ENCODE peak calls at places on chromosome 15, in four cellular contexts. B is GM12878, D is K562, P is HCT116. A is an unnamed sample.
A peak's percentile ranks its signal among the peaks of the same experiment; 100 is the strongest.

GRCh38 chr15:40282144-40282869 is 557 bp downstream of the ANKRD63 start:
- DNase-seq in D (peak; percentile 80), B (no peak), P (no peak), A (no peak)

GRCh38 chr15:52078876-52079700 is 33.5 kb downstream of the BCL2L10 start:
- DNase-seq in B (no peak), D (peak; percentile 70), P (peak; percentile 54), A (no peak)

GRCh38 chr15:62594017-62594416 is 428.9 kb upstream of the C2CD4B start:
- DNase-seq in P (no peak), D (no peak), B (no peak), A (no peak)

GRCh38 chr15:58934521-58934920 is 1.0 kb upstream of the SLTM start:
- DNase-seq in D (no peak), P (peak; percentile 4), B (no peak), A (no peak)

GRCh38 chr15:22735781-22736180 is 50.7 kb upstream of the NIPA1 start:
- DNase-seq in B (no peak), P (no peak), D (no peak), A (no peak)

GRCh38 chr15:53506370-53506769 is 253.1 kb downstream of the WDR72 start:
- DNase-seq in D (no peak), P (no peak), B (no peak), A (no peak)

GRCh38 chr15:40010681-40011080 is 28.3 kb downstream of the SRP14 start:
- DNase-seq in B (no peak), P (no peak), D (no peak), A (no peak)

GRCh38 chr15:75420698-75421097 is 30.8 kb downstream of the SIN3A start:
- DNase-seq in D (no peak), P (no peak), B (no peak), A (no peak)

GRCh38 chr15:74835312-74835823 is 7.6 kb downstream of the ULK3 start:
- DNase-seq in B (no peak), P (peak; percentile 69), D (peak; percentile 87), A (no peak)

GRCh38 chr15:41934843-41935242 is 37.5 kb downstream of the EHD4 start:
- DNase-seq in P (no peak), B (no peak), D (no peak), A (no peak)

GRCh38 chr15:87369269-87369668 is 887.3 kb downstream of the NTRK3 start:
- DNase-seq in P (no peak), D (no peak), B (no peak), A (no peak)

GRCh38 chr15:66154581-66154980 is 99.0 kb downstream of the MEGF11 start:
- DNase-seq in D (no peak), B (no peak), P (no peak), A (no peak)

GRCh38 chr15:53586815-53587214 is 172.6 kb downstream of the WDR72 start:
- DNase-seq in P (peak; percentile 28), D (peak; percentile 17), B (no peak), A (no peak)

GRCh38 chr15:57506422-57506821 is 85.3 kb upstream of the MYZAP start:
- DNase-seq in B (no peak), P (no peak), D (peak; percentile 18), A (no peak)

GRCh38 chr15:78716651-78717050 is 75.6 kb upstream of the CHRNB4 start:
- DNase-seq in B (no peak), D (no peak), P (no peak), A (no peak)

DNA sequence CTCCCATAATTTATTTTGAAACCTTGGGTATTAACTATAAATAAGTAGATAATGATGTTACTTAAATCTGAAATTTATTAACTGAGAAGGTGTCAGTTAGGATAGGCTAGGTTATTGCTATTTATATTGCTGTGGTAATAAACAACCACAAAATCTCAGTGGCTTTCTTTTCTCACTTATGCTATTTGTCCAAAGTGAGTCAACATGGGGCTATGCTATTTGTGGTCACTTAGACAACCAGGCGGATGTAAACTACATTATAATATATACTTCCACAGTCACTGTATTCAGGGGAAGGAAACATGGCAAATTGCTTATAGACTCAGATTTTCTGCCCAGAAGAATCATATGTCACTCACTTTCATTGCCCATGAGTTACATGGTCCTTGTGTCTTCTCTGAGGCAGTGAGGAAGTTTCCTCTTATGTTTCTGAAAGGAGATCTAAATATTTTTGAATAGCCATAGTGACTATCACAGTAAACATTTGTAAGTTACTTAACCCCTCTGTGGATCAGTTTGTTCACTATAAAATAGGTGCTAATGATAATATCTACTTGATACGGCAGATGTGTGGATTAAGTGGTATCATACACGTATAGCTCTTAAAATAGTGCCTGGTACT is 19.8 kb downstream of the HMG20A start:
- DNase-seq in B (peak; percentile 48), D (no peak), P (no peak), A (no peak)
- TF ChIP-seq SIN3A in B (no peak), D (no peak), P (no peak), A (no peak)

GRCh38 chr15:98776607-98777281 is 128.4 kb downstream of the IGF1R start:
- DNase-seq in D (peak; percentile 31), B (peak; percentile 67), P (no peak), A (no peak)

GRCh38 chr15:98778960-98779359 is 130.6 kb downstream of the IGF1R start:
- DNase-seq in P (no peak), B (no peak), D (no peak), A (no peak)

GRCh38 chr15:98778263-98778959 is 130.1 kb downstream of the IGF1R start:
- DNase-seq in D (no peak), P (no peak), B (no peak), A (no peak)

GRCh38 chr15:98775498-98776230 is 127.3 kb downstream of the IGF1R start:
- DNase-seq in B (no peak), D (no peak), P (no peak), A (no peak)

GRCh38 chr15:98777426-98777825 is 129.1 kb downstream of the IGF1R start:
- DNase-seq in B (no peak), D (no peak), P (no peak), A (no peak)
- TF ChIP-seq SIN3A in B (no peak), D (no peak), P (no peak), A (no peak)

GRCh38 chr15:96372554-96372953 is 42.1 kb downstream of the NR2F2 start:
- DNase-seq in B (no peak), P (no peak), D (no peak), A (no peak)
- TF ChIP-seq SIN3A in B (no peak), P (no peak), D (no peak), A (no peak)

DNA sequence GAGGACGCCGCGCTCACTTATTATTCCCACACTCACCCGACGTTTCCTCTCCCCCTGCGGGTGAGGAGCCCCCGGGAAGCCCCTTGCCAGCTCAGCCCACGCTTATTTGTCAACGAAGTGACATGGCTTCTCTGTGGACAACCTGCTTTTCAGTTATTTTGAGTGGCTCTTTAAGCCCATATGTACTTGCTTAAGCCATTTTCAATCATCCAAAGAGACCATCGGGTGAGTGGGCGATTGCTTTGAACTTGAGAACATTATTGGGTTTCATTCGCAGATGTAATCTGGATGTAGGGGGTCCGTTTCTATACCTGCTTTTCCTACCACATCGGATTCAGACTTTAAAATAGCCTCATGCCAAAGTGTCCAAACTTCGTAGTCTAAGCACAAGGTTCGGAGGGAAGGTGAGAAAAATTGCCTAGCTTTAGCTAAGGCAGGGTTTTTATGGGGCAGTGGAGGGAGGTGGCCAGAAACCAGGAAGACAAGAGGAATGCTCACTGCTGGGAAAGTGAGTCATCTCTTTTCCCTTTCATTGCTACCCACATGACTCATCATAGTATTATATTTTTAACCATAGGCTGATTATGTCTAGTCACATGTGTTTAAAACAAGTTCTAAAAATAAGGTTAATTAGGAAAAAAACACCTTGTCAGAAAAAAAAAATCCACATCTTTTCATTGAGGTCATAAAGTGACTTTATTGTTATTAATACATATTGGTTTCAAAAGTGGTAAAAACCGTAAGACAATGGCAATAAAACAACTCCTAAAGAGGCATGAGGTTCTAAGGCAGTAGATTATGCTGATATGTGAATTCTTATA is 773.1 kb upstream of the NR2F2 start:
- DNase-seq in B (peak; percentile 12), D (peak; percentile 57), P (peak; percentile 83), A (peak; percentile 68)
- TF ChIP-seq SIN3A in B (no peak), D (no peak), P (peak; percentile 55), A (no peak)

DNA sequence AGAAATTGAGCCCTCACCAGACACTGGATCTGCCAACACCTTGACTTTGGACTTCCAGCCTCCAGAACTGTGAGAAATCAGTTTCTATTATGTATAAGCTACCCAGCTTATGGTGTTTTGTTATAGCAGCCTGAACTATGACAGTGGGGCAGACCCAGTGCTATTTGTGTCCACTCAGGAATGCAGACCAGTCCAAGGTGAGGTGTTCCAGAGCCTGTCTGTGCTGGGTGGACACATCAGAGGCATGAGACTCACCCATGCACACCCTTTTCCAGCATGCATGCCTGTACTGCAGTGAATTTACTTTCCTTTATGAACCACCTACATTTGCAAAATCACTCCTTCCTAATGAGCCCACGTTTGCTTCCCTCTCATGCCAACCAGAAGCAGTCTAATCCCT is 27.6 kb upstream of the DET1 start:
- DNase-seq in P (no peak), B (no peak), D (no peak), A (no peak)
- TF ChIP-seq SIN3A in P (no peak), B (no peak), D (no peak), A (no peak)

DNA sequence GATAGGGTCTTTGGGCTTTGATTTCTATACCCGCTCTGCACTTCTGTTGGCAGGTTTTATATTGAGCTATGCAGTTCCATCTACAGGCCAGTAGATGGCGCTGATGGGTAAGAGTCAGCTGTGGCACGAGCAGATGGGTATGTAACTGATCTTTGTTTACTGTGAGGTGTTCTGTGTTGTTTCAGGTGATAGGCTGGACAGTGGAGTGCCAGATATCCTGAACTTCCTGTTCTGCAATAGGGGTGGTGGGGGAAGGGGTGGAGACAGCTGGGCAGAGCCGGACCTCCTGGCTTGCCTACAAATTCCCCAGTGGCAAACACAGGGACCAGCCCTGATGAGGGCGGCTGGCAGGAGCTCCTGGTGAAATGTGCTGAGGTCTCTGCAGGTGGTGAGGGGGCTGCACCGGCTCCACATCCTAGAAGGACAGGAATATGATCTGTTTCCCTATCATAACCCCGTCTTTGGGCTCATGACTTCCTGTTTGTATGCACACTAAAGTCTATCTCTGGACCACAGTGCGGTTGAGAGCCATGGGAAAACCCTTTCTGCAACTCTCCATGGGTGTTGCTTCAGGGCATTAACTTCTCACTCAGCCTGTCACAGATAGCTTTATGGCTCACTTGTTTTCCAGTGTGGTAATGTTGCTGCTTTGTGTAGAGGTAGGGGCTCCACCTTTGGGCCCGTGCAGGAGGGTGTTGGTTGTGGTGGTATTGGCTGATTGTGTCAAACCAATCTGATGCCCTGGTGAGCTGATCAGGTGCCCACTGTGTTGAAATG is 13.4 kb upstream of the FAM98B start:
- DNase-seq in D (peak; percentile 74), B (peak; percentile 44), P (peak; percentile 47), A (peak; percentile 38)
- TF ChIP-seq SIN3A in D (no peak), B (peak; percentile 52), P (no peak), A (no peak)

DNA sequence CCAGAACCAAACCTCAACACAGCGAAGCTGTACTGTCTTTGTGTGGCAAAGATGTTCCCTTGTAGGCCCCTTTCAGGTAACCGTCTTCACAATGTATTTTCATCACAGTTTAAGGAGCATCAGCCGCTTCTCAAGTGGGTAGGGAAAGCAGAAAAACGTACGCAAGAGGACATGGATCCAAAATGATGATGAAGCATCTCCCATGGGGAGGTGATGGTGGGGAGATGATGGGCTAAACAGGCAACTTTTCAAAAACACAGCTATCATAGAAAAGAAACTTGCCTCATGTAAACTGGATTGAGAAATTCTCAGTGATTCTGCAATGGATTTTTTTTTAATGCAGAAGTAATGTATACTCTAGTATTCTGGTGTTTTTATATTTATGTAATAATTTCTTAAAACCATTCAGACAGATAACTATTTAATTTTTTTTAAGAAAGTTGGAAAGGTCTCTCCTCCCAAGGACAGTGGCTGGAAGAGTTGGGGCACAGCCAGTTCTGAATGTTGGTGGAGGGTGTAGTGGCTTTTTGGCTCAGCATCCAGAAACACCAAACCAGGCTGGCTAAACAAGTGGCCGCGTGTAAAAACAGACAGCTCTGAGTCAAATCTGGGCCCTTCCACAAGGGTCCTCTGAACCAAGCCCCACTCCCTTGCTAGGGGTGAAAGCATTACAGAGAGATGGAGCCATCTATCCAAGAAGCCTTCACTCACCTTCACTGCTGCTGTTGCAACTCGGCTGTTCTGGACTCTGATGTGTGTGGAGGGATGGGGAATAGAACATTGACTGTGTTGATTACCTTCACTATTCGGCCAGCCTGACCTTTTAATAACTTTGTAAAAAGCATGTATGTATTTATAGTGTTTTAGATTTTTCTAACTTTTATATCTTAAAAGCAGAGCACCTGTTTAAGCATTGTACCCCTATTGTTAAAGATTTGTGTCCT is 60.0 kb downstream of the AAGAB start:
- DNase-seq in D (no peak), P (no peak), B (no peak), A (no peak)
- TF ChIP-seq SIN3A in D (no peak), P (no peak), B (no peak), A (peak; percentile 21)

A was measured in Panc1.